ENCODE peak calls at places on chromosomes 16 and 17, in nine cellular contexts. L, R, U, N, J, E, I, Q and W are unnamed samples.

GRCh38 chr17:80861360-80861861 is 130.2 kb upstream of the CHMP6 start:
- DNase-seq in Q (no peak), N (no peak), L (no peak), I (no peak), J (no peak), E (no peak), R (no peak), U (no peak), W (no peak)

GRCh38 chr17:59506907-59507726 is 58.3 kb upstream of the DHX40 start:
- DNase-seq in L (no peak), N (no peak), E (no peak), J (no peak), Q (no peak), R (no peak), I (no peak), U (no peak), W (no peak)

GRCh38 chr17:76179496-76180467 is 38.7 kb upstream of the FOXJ1 start:
- DNase-seq in Q (no peak), L (no peak), R (no peak), I (peak), J (no peak), U (no peak), N (no peak), E (no peak), W (peak)

GRCh38 chr17:20202141-20202574 is 193.0 kb downstream of the SPECC1 start:
- DNase-seq in Q (no peak), U (no peak), I (no peak), J (no peak), R (peak), E (no peak), L (no peak), N (no peak), W (no peak)

GRCh38 chr16:17470871-17471744 is at the start of gene XYLT1:
- DNase-seq in U (peak), N (peak), Q (peak), E (peak), J (peak), L (no peak), I (peak), R (peak), W (peak)

GRCh38 chr17:70276931-70277330 is 107.6 kb downstream of the KCNJ2 start:
- DNase-seq in U (no peak), N (no peak), R (no peak), I (no peak), E (no peak), J (no peak), L (no peak), Q (no peak), W (no peak)

GRCh38 chr16:78973041-78973440 is 627.5 kb downstream of the MAF start:
- DNase-seq in L (no peak), I (no peak), U (no peak), N (no peak), E (no peak), Q (no peak), R (no peak), J (no peak), W (no peak)

GRCh38 chr17:82836823-82837357 is 2.9 kb downstream of the ZNF750 start:
- DNase-seq in R (no peak), E (peak), N (no peak), U (no peak), J (no peak), L (no peak), I (no peak), Q (no peak), W (no peak)

GRCh38 chr17:78934681-78935418 is 9.7 kb upstream of the TIMP2 start:
- DNase-seq in Q (no peak), L (no peak), J (no peak), E (no peak), I (no peak), N (no peak), U (no peak), R (no peak), W (no peak)

GRCh38 chr16:56246051-56246817 is 54.9 kb downstream of the GNAO1 start:
- DNase-seq in U (peak), L (peak), N (no peak), I (no peak), J (no peak), R (no peak), Q (peak), E (peak), W (no peak)

GRCh38 chr17:16407911-16408588 is 7.3 kb upstream of the TRPV2 start:
- DNase-seq in Q (peak), I (no peak), N (no peak), L (no peak), U (no peak), E (peak), J (peak), R (peak), W (no peak)

GRCh38 chr17:19461139-19461538 is 50.1 kb downstream of the RNF112 start:
- DNase-seq in E (no peak), N (no peak), J (no peak), L (no peak), Q (no peak), R (peak), I (no peak), U (no peak), W (no peak)

GRCh38 chr17:59853168-59853918 is 39.4 kb downstream of the TUBD1 start:
- DNase-seq in I (peak), L (peak), J (peak), N (peak), U (peak), R (peak), Q (no peak), E (no peak), W (no peak)

GRCh38 chr16:87127061-87127765 is 190.0 kb downstream of the C16orf95 start:
- DNase-seq in J (no peak), I (no peak), E (no peak), U (no peak), L (no peak), Q (no peak), N (no peak), R (no peak), W (no peak)